ENCODE peak calls at places on chromosome 1, in nine cellular contexts. One of them, this sample, is unnamed.

GRCh38 chr1:36464605-36465393 is 615 bp upstream of the MRPS15 start:
- DNase-seq in fibroblast of lung: no peak
- DNase-seq in suprapubic skin: no peak
- DNase-seq in thoracic aorta: no peak
- DNase-seq in left ventricle myocardium inferior: no peak
- DNase-seq in H9: no peak
- DNase-seq in tibial artery: no peak
- DNase-seq in neural progenitor cell: no peak
- DNase-seq in K562: no peak
- DNase-seq in this sample: no peak

GRCh38 chr1:231827337-231828105 is 200.9 kb downstream of the DISC1 start:
- DNase-seq in suprapubic skin: no peak
- DNase-seq in thoracic aorta: no peak
- DNase-seq in fibroblast of lung: peak; percentile 96
- DNase-seq in H9: no peak
- DNase-seq in neural progenitor cell: no peak
- DNase-seq in tibial artery: no peak
- DNase-seq in K562: no peak
- DNase-seq in left ventricle myocardium inferior: no peak
- DNase-seq in this sample: peak; percentile 76

GRCh38 chr1:1020000-1020404 is at the start of gene AGRN:
- DNase-seq in tibial artery: no peak
- DNase-seq in thoracic aorta: no peak
- DNase-seq in neural progenitor cell: peak; percentile 85
- DNase-seq in left ventricle myocardium inferior: no peak
- DNase-seq in K562: no peak
- DNase-seq in fibroblast of lung: no peak
- DNase-seq in H9: peak; percentile 52
- DNase-seq in suprapubic skin: no peak
- DNase-seq in this sample: no peak

GRCh38 chr1:105000793-105001192 is 1251.1 kb downstream of the AMY1C start:
- DNase-seq in neural progenitor cell: no peak
- DNase-seq in thoracic aorta: no peak
- DNase-seq in fibroblast of lung: no peak
- DNase-seq in tibial artery: no peak
- DNase-seq in K562: no peak
- DNase-seq in left ventricle myocardium inferior: no peak
- DNase-seq in H9: no peak
- DNase-seq in suprapubic skin: no peak
- DNase-seq in this sample: no peak

GRCh38 chr1:204464701-204465100 is 29.9 kb downstream of the PIK3C2B start:
- DNase-seq in left ventricle myocardium inferior: no peak
- DNase-seq in H9: no peak
- DNase-seq in fibroblast of lung: no peak
- DNase-seq in thoracic aorta: no peak
- DNase-seq in tibial artery: no peak
- DNase-seq in suprapubic skin: no peak
- DNase-seq in neural progenitor cell: no peak
- DNase-seq in K562: no peak
- DNase-seq in this sample: peak; percentile 24

GRCh38 chr1:204735042-204735441 is 49.5 kb upstream of the LRRN2 start:
- DNase-seq in tibial artery: no peak
- DNase-seq in fibroblast of lung: no peak
- DNase-seq in left ventricle myocardium inferior: no peak
- DNase-seq in K562: no peak
- DNase-seq in suprapubic skin: no peak
- DNase-seq in H9: no peak
- DNase-seq in thoracic aorta: no peak
- DNase-seq in neural progenitor cell: no peak
- DNase-seq in this sample: no peak

GRCh38 chr1:50257029-50257428 is 148.3 kb downstream of the ELAVL4 start:
- DNase-seq in suprapubic skin: no peak
- DNase-seq in left ventricle myocardium inferior: no peak
- DNase-seq in H9: no peak
- DNase-seq in K562: no peak
- DNase-seq in thoracic aorta: no peak
- DNase-seq in fibroblast of lung: no peak
- DNase-seq in neural progenitor cell: no peak
- DNase-seq in tibial artery: no peak
- DNase-seq in this sample: no peak

GRCh38 chr1:150999051-150999674 is 7.5 kb downstream of the MINDY1 start:
- DNase-seq in K562: peak; percentile 67
- DNase-seq in neural progenitor cell: no peak
- DNase-seq in tibial artery: no peak
- DNase-seq in left ventricle myocardium inferior: no peak
- DNase-seq in suprapubic skin: no peak
- DNase-seq in fibroblast of lung: peak; percentile 93
- DNase-seq in thoracic aorta: no peak
- DNase-seq in H9: no peak
- DNase-seq in this sample: no peak

GRCh38 chr1:10189659-10190058 is 20.7 kb upstream of the KIF1B start:
- DNase-seq in left ventricle myocardium inferior: no peak
- DNase-seq in fibroblast of lung: no peak
- DNase-seq in tibial artery: no peak
- DNase-seq in neural progenitor cell: no peak
- DNase-seq in K562: no peak
- DNase-seq in thoracic aorta: no peak
- DNase-seq in suprapubic skin: no peak
- DNase-seq in H9: no peak
- DNase-seq in this sample: no peak

GRCh38 chr1:177164380-177165068 is at the start of gene ASTN1:
- DNase-seq in H9: peak; percentile 61
- DNase-seq in tibial artery: no peak
- DNase-seq in K562: no peak
- DNase-seq in fibroblast of lung: peak; percentile 11
- DNase-seq in left ventricle myocardium inferior: no peak
- DNase-seq in suprapubic skin: no peak
- DNase-seq in thoracic aorta: no peak
- DNase-seq in neural progenitor cell: peak; percentile 84
- DNase-seq in this sample: no peak

GRCh38 chr1:98197356-98197755 is 276.5 kb upstream of the DPYD start:
- DNase-seq in K562: no peak
- DNase-seq in left ventricle myocardium inferior: no peak
- DNase-seq in fibroblast of lung: peak; percentile 79
- DNase-seq in thoracic aorta: no peak
- DNase-seq in neural progenitor cell: no peak
- DNase-seq in suprapubic skin: no peak
- DNase-seq in tibial artery: no peak
- DNase-seq in H9: no peak
- DNase-seq in this sample: no peak

GRCh38 chr1:201721131-201722049 is 107.6 kb upstream of the IPO9 start:
- DNase-seq in neural progenitor cell: no peak
- DNase-seq in K562: no peak
- DNase-seq in tibial artery: no peak
- DNase-seq in suprapubic skin: peak; percentile 60
- DNase-seq in left ventricle myocardium inferior: no peak
- DNase-seq in thoracic aorta: no peak
- DNase-seq in H9: no peak
- DNase-seq in fibroblast of lung: peak; percentile 81
- DNase-seq in this sample: peak; percentile 69

GRCh38 chr1:220990417-220991337 is 111.4 kb downstream of the HLX start:
- DNase-seq in fibroblast of lung: peak; percentile 59
- DNase-seq in K562: peak; percentile 33
- DNase-seq in left ventricle myocardium inferior: no peak
- DNase-seq in suprapubic skin: no peak
- DNase-seq in neural progenitor cell: no peak
- DNase-seq in H9: no peak
- DNase-seq in thoracic aorta: no peak
- DNase-seq in tibial artery: no peak
- DNase-seq in this sample: no peak

DNA sequence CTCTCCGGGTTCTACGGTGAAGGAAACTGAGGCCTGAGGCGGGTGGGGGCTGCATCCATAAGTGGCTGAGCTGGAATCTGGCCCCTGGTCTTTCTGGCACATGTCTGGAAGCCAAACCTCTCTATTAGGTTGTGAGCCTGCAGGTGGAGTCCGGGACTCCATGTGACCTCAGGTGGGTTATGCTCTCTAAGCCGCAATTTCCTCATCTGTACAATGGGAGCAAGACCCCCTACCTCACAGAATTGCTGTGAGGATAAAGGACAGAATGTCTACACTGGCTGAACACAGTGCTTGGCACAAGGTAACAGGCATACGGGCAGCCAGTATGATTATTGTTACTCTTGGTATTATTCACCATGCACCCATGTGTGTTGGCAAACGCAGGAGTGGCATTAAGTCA is 6.7 kb downstream of the EPHA2 start:
- DNase-seq in left ventricle myocardium inferior: no peak
- DNase-seq in H9: no peak
- DNase-seq in thoracic aorta: no peak
- DNase-seq in tibial artery: no peak
- DNase-seq in suprapubic skin: no peak
- DNase-seq in K562: no peak
- DNase-seq in neural progenitor cell: no peak
- DNase-seq in fibroblast of lung: no peak
- DNase-seq in this sample: no peak
- H3K4me1 ChIP-seq in left ventricle myocardium inferior: peaks cover 98% of the 10 kb centered on the region
- H3K4me1 ChIP-seq in H9: peaks cover 20% of the 10 kb centered on the region
- H3K4me1 ChIP-seq in thoracic aorta: peaks cover 38% of the 10 kb centered on the region
- H3K4me1 ChIP-seq in tibial artery: peaks cover 75% of the 10 kb centered on the region
- H3K4me1 ChIP-seq in suprapubic skin: peaks cover 84% of the 10 kb centered on the region
- H3K4me1 ChIP-seq in K562: peaks cover 49% of the 10 kb centered on the region
- H3K4me1 ChIP-seq in neural progenitor cell: peaks cover 69% of the 10 kb centered on the region
- H3K4me1 ChIP-seq in fibroblast of lung: peaks cover 58% of the 10 kb centered on the region
- H3K4me1 ChIP-seq in this sample: peaks cover 62% of the 10 kb centered on the region

GRCh38 chr1:15065736-15066135 is 87.8 kb upstream of the TMEM51 start:
- DNase-seq in K562: no peak
- DNase-seq in fibroblast of lung: no peak
- DNase-seq in left ventricle myocardium inferior: no peak
- DNase-seq in H9: no peak
- DNase-seq in tibial artery: no peak
- DNase-seq in suprapubic skin: no peak
- DNase-seq in neural progenitor cell: no peak
- DNase-seq in thoracic aorta: no peak
- DNase-seq in this sample: no peak

GRCh38 chr1:15063346-15063745 is 90.2 kb upstream of the TMEM51 start:
- DNase-seq in K562: no peak
- DNase-seq in tibial artery: no peak
- DNase-seq in H9: no peak
- DNase-seq in left ventricle myocardium inferior: no peak
- DNase-seq in neural progenitor cell: no peak
- DNase-seq in thoracic aorta: no peak
- DNase-seq in fibroblast of lung: no peak
- DNase-seq in suprapubic skin: no peak
- DNase-seq in this sample: no peak

GRCh38 chr1:15063783-15064182 is 89.8 kb upstream of the TMEM51 start:
- DNase-seq in H9: no peak
- DNase-seq in fibroblast of lung: no peak
- DNase-seq in thoracic aorta: no peak
- DNase-seq in suprapubic skin: no peak
- DNase-seq in K562: no peak
- DNase-seq in tibial artery: no peak
- DNase-seq in left ventricle myocardium inferior: no peak
- DNase-seq in neural progenitor cell: no peak
- DNase-seq in this sample: no peak

GRCh38 chr1:15065291-15065690 is 88.3 kb upstream of the TMEM51 start:
- DNase-seq in thoracic aorta: no peak
- DNase-seq in tibial artery: no peak
- DNase-seq in K562: no peak
- DNase-seq in fibroblast of lung: no peak
- DNase-seq in suprapubic skin: no peak
- DNase-seq in H9: no peak
- DNase-seq in neural progenitor cell: no peak
- DNase-seq in left ventricle myocardium inferior: no peak
- DNase-seq in this sample: no peak

DNA sequence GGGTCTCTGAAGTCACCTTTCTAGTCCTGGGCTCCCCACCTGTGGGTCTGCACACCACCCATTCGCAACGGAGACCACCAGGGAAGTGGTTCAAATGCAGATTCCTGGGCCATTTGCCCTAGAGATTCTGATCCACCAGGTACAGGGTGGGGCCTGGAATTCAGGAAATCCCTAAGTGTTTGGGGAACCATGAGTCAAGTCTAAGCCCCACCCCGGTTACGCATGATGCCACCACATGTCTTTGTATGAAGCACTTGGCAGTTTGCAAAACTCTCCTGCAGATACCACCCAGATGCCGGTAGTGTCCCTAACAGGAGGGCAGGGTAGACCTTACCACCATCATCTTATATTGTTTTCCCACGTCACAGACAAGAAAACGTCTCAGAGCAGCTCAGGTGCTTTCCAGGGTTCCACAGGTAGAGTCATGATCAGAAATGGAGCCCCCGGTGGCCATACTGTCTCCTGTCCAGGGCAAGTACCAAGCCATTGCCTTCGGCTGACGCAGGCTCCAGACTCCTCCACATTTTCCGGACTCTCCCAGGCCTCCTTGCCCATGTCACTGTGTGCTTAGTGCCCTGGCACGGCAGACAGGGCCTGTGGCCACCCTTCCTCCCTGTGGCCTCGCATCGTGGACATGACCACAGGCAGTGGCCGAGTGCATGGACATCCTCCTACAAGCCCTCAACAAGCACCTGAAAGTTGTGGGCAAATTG is 89.2 kb upstream of the TMEM51 start:
- DNase-seq in suprapubic skin: no peak
- DNase-seq in K562: no peak
- DNase-seq in H9: peak; percentile 42
- DNase-seq in thoracic aorta: no peak
- DNase-seq in left ventricle myocardium inferior: no peak
- DNase-seq in tibial artery: no peak
- DNase-seq in fibroblast of lung: no peak
- DNase-seq in neural progenitor cell: no peak
- DNase-seq in this sample: no peak
- TF ChIP-seq CTCF in suprapubic skin: no peak
- TF ChIP-seq CTCF in K562: peak; percentile 38
- TF ChIP-seq CTCF in H9: peak; percentile 51
- TF ChIP-seq CTCF in thoracic aorta: no peak
- TF ChIP-seq CTCF in left ventricle myocardium inferior: no peak
- TF ChIP-seq CTCF in tibial artery: no peak
- TF ChIP-seq CTCF in fibroblast of lung: no peak
- TF ChIP-seq CTCF in neural progenitor cell: peak; percentile 15
- TF ChIP-seq CTCF in this sample: no peak

DNA sequence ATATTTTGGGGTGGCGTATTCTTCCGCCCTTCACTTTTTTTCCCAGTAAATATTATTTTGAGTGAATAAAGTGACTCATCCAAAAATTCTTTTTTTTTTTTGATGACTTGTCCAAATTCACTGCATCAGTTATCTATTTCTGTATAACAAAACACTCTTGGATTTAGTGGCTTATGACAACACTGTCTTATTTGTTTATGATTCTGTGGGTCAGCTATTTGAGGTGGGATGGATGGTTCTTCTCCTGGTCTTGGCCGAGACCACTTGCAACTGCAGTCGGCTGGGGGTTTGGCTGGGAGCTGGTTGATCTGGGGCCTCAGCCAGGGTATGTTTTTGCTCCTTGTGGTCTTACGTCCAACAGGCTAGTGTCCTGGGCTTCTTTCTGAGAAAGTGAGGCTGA is 39.9 kb upstream of the SRSF10 start:
- DNase-seq in K562: no peak
- DNase-seq in left ventricle myocardium inferior: no peak
- DNase-seq in thoracic aorta: no peak
- DNase-seq in suprapubic skin: no peak
- DNase-seq in fibroblast of lung: peak; percentile 82
- DNase-seq in H9: no peak
- DNase-seq in tibial artery: peak; percentile 71
- DNase-seq in neural progenitor cell: no peak
- DNase-seq in this sample: peak; percentile 50
- H3K4me1 ChIP-seq in K562: peaks cover 9% of the 10 kb centered on the region
- H3K4me1 ChIP-seq in left ventricle myocardium inferior: peaks cover 78% of the 10 kb centered on the region
- H3K4me1 ChIP-seq in thoracic aorta: peaks cover 61% of the 10 kb centered on the region
- H3K4me1 ChIP-seq in suprapubic skin: peaks cover 44% of the 10 kb centered on the region
- H3K4me1 ChIP-seq in fibroblast of lung: peaks cover 24% of the 10 kb centered on the region
- H3K4me1 ChIP-seq in H9: peaks cover 15% of the 10 kb centered on the region
- H3K4me1 ChIP-seq in tibial artery: peaks cover 73% of the 10 kb centered on the region
- H3K4me1 ChIP-seq in neural progenitor cell: peaks cover 10% of the 10 kb centered on the region
- H3K4me1 ChIP-seq in this sample: peaks cover 49% of the 10 kb centered on the region

GRCh38 chr1:183699643-183700160 is 46.6 kb upstream of the APOBEC4 start:
- DNase-seq in fibroblast of lung: peak; percentile 37
- DNase-seq in neural progenitor cell: peak; percentile 13
- DNase-seq in H9: no peak
- DNase-seq in tibial artery: no peak
- DNase-seq in K562: no peak
- DNase-seq in left ventricle myocardium inferior: no peak
- DNase-seq in suprapubic skin: no peak
- DNase-seq in thoracic aorta: no peak
- DNase-seq in this sample: peak; percentile 12
- TF ChIP-seq CTCF in fibroblast of lung: no peak
- TF ChIP-seq CTCF in neural progenitor cell: no peak
- TF ChIP-seq CTCF in H9: no peak
- TF ChIP-seq CTCF in tibial artery: no peak
- TF ChIP-seq CTCF in K562: no peak
- TF ChIP-seq CTCF in left ventricle myocardium inferior: no peak
- TF ChIP-seq CTCF in suprapubic skin: no peak
- TF ChIP-seq CTCF in thoracic aorta: no peak
- TF ChIP-seq CTCF in this sample: no peak